ENCODE peak calls at places on chromosomes 2 and 18, in nine cellular contexts. T, O, B, H, Q, L, X, E and C are unnamed samples. For H3K4me1, the result is how much of the 10 kb centered on the place peaks cover.

GRCh38 chr2:119440873-119441272 is 9.2 kb downstream of the TMEM37 start:
- DNase-seq in H (no peak), Q (no peak), B (no peak), O (no peak), L (no peak), T (no peak), E (no peak), X (no peak), C (no peak)

GRCh38 chr18:12026562-12026961 is 45.3 kb downstream of the IMPA2 start:
- DNase-seq in O (no peak), L (no peak), B (no peak), E (no peak), T (no peak), X (no peak), Q (no peak), H (no peak), C (no peak)

GRCh38 chr18:76988015-76988826 is 144.4 kb downstream of the MBP start:
- DNase-seq in B (peak), E (no peak), Q (peak), T (no peak), O (no peak), X (no peak), L (no peak), H (no peak), C (peak)

GRCh38 chr18:492451-492850 is 8.1 kb downstream of the COLEC12 start:
- DNase-seq in Q (no peak), H (peak), T (no peak), O (no peak), L (no peak), B (no peak), E (no peak), X (no peak), C (no peak)

GRCh38 chr2:56295666-56296065 is 111.9 kb downstream of the CCDC85A start:
- DNase-seq in E (no peak), T (no peak), L (no peak), H (no peak), O (no peak), Q (no peak), B (no peak), X (no peak), C (no peak)

GRCh38 chr2:160584972-160585494 is 91.4 kb upstream of the RBMS1 start:
- DNase-seq in T (no peak), E (no peak), Q (no peak), H (peak), L (no peak), O (no peak), B (no peak), X (no peak), C (no peak)

GRCh38 chr18:23151414-23152099 is 16.3 kb downstream of the CABLES1 start:
- DNase-seq in T (no peak), O (no peak), Q (no peak), X (no peak), B (no peak), L (no peak), H (no peak), E (no peak), C (no peak)

GRCh38 chr2:78261454-78261853 is 739.3 kb upstream of the LRRTM4 start:
- DNase-seq in L (no peak), B (no peak), E (no peak), H (no peak), Q (no peak), T (no peak), X (peak), O (no peak), C (no peak)

GRCh38 chr2:218406949-218407703 is 7.5 kb downstream of the CTDSP1 start:
- DNase-seq in O (no peak), B (peak), E (peak), Q (peak), L (peak), X (peak), T (no peak), H (peak), C (peak)

GRCh38 chr2:98187194-98187593 is 100.2 kb downstream of the VWA3B start:
- DNase-seq in Q (no peak), X (no peak), H (no peak), E (no peak), T (no peak), B (no peak), O (no peak), L (no peak), C (no peak)

GRCh38 chr18:35458271-35458670 is 39.5 kb downstream of the INO80C start:
- DNase-seq in Q (no peak), T (no peak), L (no peak), O (no peak), E (no peak), X (no peak), H (no peak), B (no peak), C (no peak)

GRCh38 chr2:156435725-156436476 is at the start of gene GPD2:
- DNase-seq in E (peak), T (peak), Q (peak), O (peak), L (peak), H (peak), B (peak), X (peak), C (peak)

GRCh38 chr2:97714084-97714949 is 941 bp downstream of the ZAP70 start:
- DNase-seq in H (no peak), B (no peak), Q (no peak), O (no peak), E (no peak), L (no peak), X (no peak), T (no peak), C (peak)

GRCh38 chr2:151339168-151339567 is 18.2 kb upstream of the TNFAIP6 start:
- DNase-seq in H (peak), E (no peak), Q (no peak), B (no peak), O (no peak), T (no peak), L (peak), X (peak), C (no peak)

GRCh38 chr2:129619471-129619870 is 360.0 kb upstream of the RAB6C start:
- DNase-seq in O (no peak), X (peak), E (no peak), Q (no peak), B (no peak), H (no peak), T (no peak), L (no peak), C (no peak)

GRCh38 chr2:127196998-127197397 is 23.1 kb downstream of the CYP27C1 start:
- DNase-seq in H (no peak), Q (no peak), O (peak), E (no peak), T (no peak), B (no peak), X (no peak), L (no peak), C (no peak)

GRCh38 chr2:32008811-32009478 is 1.9 kb downstream of the MEMO1 start:
- DNase-seq in Q (no peak), T (no peak), O (peak), L (no peak), X (no peak), H (peak), E (peak), B (no peak), C (no peak)

GRCh38 chr2:62045017-62045543 is 139.6 kb downstream of the COMMD1 start:
- DNase-seq in B (no peak), T (no peak), X (no peak), H (no peak), Q (no peak), O (no peak), E (peak), L (no peak), C (no peak)

GRCh38 chr2:128879161-128879560 is 560.5 kb upstream of the HS6ST1 start:
- DNase-seq in B (no peak), L (no peak), X (peak), T (peak), H (no peak), Q (no peak), O (no peak), E (no peak), C (no peak)

GRCh38 chr2:71880287-71880686 is 267.4 kb downstream of the CYP26B1 start:
- DNase-seq in B (no peak), X (no peak), Q (no peak), H (no peak), O (no peak), T (no peak), L (no peak), E (no peak), C (no peak)

GRCh38 chr2:221570321-221571107 is 1.6 kb downstream of the EPHA4 start:
- DNase-seq in T (no peak), E (peak), B (no peak), L (no peak), H (peak), O (no peak), X (peak), Q (no peak), C (peak)

GRCh38 chr2:166344286-166345113 is 31.2 kb downstream of the SCN9A start:
- DNase-seq in Q (no peak), E (no peak), L (no peak), B (no peak), X (no peak), T (no peak), H (peak), O (peak), C (no peak)

GRCh38 chr2:64708834-64709233 is 55.1 kb upstream of the SERTAD2 start:
- DNase-seq in E (no peak), X (no peak), O (no peak), Q (no peak), T (no peak), H (no peak), B (no peak), L (no peak), C (no peak)

GRCh38 chr2:166812166-166812891 is 76.0 kb upstream of the XIRP2 start:
- DNase-seq in L (no peak), B (no peak), O (no peak), H (no peak), X (no peak), T (no peak), E (no peak), Q (no peak), C (no peak)

GRCh38 chr2:12424219-12424618 is 292.5 kb upstream of the TRIB2 start:
- DNase-seq in H (peak), O (no peak), E (no peak), L (no peak), T (no peak), X (no peak), Q (no peak), B (no peak), C (no peak)

DNA sequence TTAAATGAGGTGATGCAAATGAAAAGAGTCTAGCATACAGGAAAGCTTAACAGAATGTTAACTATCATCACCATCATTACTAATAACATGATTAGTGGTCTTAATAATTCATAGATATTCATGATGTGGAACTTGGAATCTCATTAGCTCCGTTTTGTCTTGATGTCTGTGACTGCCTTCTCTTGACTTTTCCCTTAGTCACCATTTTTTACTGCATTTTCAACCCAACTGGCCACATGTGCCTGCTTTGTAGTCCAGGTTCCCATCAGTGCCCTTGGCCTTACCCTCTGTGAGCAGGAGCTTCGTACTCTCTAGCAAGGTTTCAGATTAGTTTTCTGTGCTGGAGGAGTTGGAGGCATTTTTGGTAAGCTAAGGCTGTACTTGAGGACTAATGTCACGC is 47.0 kb downstream of the RAB31 start:
- DNase-seq in Q (no peak), H (no peak), B (no peak), L (peak), E (no peak), O (no peak), T (no peak), X (no peak), C (no peak)
- H3K4me1 ChIP-seq in Q (under half), H (under half), B (under half), L (under half), E (under half), O (under half), T (under half), X (under half), C (under half)

DNA sequence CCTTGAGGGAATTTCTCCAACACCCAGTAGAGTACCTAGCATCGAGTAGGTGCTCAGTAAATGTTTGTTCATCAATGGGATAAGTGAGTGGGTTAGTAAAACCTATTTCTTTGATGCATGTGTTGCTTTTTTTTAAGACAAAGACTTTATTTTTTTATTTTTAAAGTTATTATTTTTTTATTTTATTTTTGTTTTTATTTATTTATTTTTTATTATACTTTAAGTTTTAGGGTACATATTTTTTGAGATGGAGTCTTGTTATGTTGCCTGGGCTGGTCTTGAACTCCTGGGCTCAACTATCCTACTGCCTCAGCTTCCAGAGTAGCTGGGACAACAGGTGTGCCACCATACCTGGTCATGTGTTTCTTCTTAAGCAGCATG is 20.8 kb downstream of the PLEK start:
- DNase-seq in O (no peak), B (no peak), E (no peak), H (no peak), Q (no peak), L (no peak), T (no peak), X (no peak), C (no peak)
- H3K4me1 ChIP-seq in O (under half), B (under half), E (under half), H (under half), Q (under half), L (under half), T (under half), X (under half), C (under half)

DNA sequence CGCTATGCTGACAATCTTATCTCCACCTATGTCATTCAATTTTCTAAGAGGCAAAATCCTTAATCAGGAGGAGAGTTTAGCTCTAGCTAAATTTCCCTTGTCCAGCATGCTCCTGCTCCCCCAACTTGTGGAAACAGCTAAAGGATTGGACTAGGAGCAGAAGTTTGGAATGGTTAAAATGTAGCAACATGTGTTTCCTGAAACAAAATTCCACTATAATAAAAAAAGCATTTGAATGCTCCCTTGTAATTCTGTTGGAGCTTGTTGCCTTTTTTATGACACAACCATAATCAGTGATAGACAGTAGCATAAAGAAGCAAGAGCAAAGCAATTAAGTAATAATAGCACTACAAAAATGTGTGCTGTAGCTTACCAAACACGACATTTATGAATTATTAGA is 6.9 kb downstream of the ACTR3 start:
- DNase-seq in B (no peak), Q (no peak), O (no peak), L (no peak), H (no peak), T (no peak), X (no peak), E (no peak), C (no peak)
- H3K4me1 ChIP-seq in B (half or more), Q (half or more), O (under half), L (half or more), H (under half), T (under half), X (under half), E (half or more), C (half or more)

GRCh38 chr2:46562451-46562841 is 83.1 kb downstream of the TMEM247 start:
- DNase-seq in O (peak), H (no peak), E (no peak), B (no peak), L (no peak), Q (no peak), T (no peak), X (no peak), C (no peak)

GRCh38 chr2:46564350-46564749 is 85.0 kb downstream of the TMEM247 start:
- DNase-seq in B (no peak), O (no peak), E (no peak), X (no peak), L (no peak), H (no peak), T (no peak), Q (no peak), C (no peak)

GRCh38 chr2:46563110-46563731 is 83.9 kb downstream of the TMEM247 start:
- DNase-seq in X (no peak), T (no peak), O (no peak), Q (no peak), L (no peak), E (no peak), B (no peak), H (no peak), C (no peak)

GRCh38 chr2:46559257-46559656 is 79.9 kb downstream of the TMEM247 start:
- DNase-seq in H (no peak), B (no peak), E (no peak), Q (no peak), L (no peak), O (no peak), X (no peak), T (no peak), C (no peak)

GRCh38 chr2:46561731-46562450 is 82.5 kb downstream of the TMEM247 start:
- DNase-seq in T (no peak), H (no peak), E (no peak), X (no peak), B (peak), Q (peak), O (no peak), L (no peak), C (peak)
- H3K4me1 ChIP-seq in T (under half), H (under half), E (under half), X (under half), B (under half), Q (half or more), O (half or more), L (half or more), C (half or more)

DNA sequence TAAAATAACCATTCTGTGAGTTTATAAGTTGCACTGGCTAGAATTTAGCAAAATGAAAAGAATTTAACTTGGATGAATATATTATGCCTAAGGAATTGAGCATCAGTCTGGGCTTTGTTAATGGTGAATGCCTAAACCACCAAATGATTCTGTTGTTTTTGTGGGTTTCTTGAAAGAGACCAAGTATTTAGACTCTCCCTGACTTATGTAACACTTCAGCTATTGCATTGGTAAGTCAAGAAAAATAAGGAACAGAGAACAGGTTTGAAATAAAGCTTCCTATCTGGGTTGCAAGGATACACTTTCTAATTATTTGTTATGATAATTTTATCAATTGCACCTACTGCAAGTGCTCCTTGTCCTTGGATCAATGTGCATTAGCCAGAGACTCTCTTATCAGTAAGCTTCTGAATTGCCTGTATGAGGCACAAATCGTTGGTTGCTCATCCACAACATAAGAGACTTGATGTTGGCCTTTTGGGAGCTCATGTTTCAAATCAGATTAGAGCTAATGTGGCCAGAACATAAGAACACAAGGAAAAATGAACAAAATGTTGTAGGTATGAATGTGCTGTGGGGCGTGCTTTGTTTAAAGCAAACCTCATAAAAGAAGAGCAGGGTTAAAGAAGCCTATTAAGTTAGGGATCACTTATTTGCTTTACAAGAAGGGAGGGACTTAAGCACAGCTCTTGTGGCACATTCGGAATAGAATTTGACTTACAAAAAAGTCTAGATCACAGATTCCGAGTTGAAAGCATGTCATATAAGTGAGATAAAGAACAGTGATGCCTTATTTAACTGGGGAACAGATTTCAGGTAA is 37.2 kb downstream of the PRKCE start:
- DNase-seq in T (no peak), O (no peak), B (no peak), X (no peak), L (no peak), H (no peak), E (no peak), Q (no peak), C (no peak)
- H3K4me1 ChIP-seq in T (under half), O (under half), B (under half), X (under half), L (under half), H (under half), E (under half), Q (half or more), C (half or more)

GRCh38 chr2:101729521-101730190 is 32.1 kb downstream of the MAP4K4 start:
- DNase-seq in B (no peak), O (no peak), H (no peak), X (no peak), L (peak), E (no peak), T (no peak), Q (no peak), C (no peak)
- H3K4me1 ChIP-seq in B (under half), O (under half), H (under half), X (under half), L (half or more), E (under half), T (under half), Q (half or more), C (under half)

GRCh38 chr2:60550984-60551240 is 2.5 kb downstream of the BCL11A start:
- DNase-seq in L (no peak), X (no peak), H (no peak), T (no peak), E (no peak), B (no peak), O (no peak), Q (no peak), C (no peak)

GRCh38 chr2:60551241-60552095 is 2.0 kb downstream of the BCL11A start:
- DNase-seq in X (peak), E (peak), Q (no peak), O (peak), H (peak), L (no peak), T (no peak), B (no peak), C (no peak)

GRCh38 chr2:60549250-60550150 is 4.0 kb downstream of the BCL11A start:
- DNase-seq in B (no peak), Q (peak), T (no peak), L (no peak), X (no peak), O (peak), E (peak), H (no peak), C (peak)

GRCh38 chr2:60548844-60549243 is 4.6 kb downstream of the BCL11A start:
- DNase-seq in B (no peak), E (no peak), H (no peak), T (no peak), X (no peak), L (no peak), O (no peak), Q (no peak), C (no peak)

DNA sequence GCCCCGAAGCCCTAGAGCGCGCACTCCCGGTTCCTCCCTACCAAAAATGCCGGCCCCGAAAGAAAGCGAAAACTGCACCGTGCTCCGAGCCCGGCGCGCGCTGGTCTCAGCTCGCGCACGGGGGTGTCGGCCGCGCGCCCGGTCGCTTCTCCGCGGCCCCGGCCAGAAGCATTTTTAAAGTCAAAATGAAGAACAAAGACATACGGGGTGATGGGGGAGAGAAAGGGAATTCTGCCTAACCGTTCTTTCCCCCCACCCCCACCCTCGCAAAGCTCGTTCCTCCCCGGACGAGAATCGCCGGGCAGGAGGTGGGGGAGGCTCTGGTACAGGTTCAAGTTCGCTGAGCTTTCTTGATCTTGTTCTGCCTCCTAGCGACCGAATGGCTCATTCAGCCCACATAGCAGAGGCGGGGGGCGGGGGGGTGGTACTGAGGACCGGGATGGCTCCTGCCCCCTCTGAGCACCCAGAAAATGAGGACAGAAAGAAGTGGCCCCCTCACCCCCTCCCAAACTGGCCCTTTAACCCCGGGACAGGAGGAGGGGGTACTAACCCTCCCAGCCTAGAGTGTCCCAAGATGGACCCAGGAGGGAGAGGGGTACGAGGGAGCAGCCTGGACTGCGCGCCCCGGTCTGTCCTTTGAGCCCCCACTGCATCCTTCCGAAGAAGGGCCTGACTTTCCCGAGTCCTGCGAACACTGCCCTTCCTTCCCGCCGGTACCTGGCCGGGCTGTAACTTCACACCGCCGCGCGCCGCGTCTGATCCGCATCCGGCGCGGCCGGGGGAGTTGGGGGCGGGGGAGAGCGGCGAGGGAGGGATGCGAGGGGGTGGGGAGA is 3.1 kb downstream of the BCL11A start:
- DNase-seq in H (peak), X (peak), B (no peak), O (peak), Q (peak), L (no peak), E (peak), T (peak), C (no peak)
- H3K4me1 ChIP-seq in H (under half), X (under half), B (half or more), O (under half), Q (half or more), L (half or more), E (under half), T (under half), C (under half)

GRCh38 chr18:75211721-75212625 is 1.4 kb downstream of the TSHZ1 start:
- DNase-seq in O (peak), Q (peak), L (peak), T (no peak), H (no peak), E (peak), B (peak), X (peak), C (peak)
- H3K4me1 ChIP-seq in O (under half), Q (half or more), L (half or more), T (under half), H (under half), E (half or more), B (under half), X (under half), C (half or more)